ENCODE peak calls at places on chromosomes 1 and 21, in seven cellular contexts. F, H, N, D, W, B and L are unnamed samples.

GRCh38 chr1:156838972-156839371 is 19.9 kb downstream of the INSRR start:
- DNase-seq in F (no peak), H (peak), N (peak), D (peak), W (no peak), B (no peak), L (no peak)

GRCh38 chr1:81305997-81306452 is 494.7 kb upstream of the ADGRL2 start:
- DNase-seq in F (no peak), H (peak), N (no peak), D (peak), W (no peak), B (peak), L (peak)

GRCh38 chr1:223216074-223216473 is 73.0 kb upstream of the TLR5 start:
- DNase-seq in F (no peak), H (no peak), N (no peak), D (no peak), W (no peak), B (no peak), L (no peak)

GRCh38 chr1:204702552-204703270 is 17.2 kb upstream of the LRRN2 start:
- DNase-seq in F (no peak), H (no peak), N (no peak), D (peak), W (no peak), B (no peak), L (no peak)

GRCh38 chr1:26418865-26419349 is 8.3 kb downstream of the LIN28A start:
- DNase-seq in F (no peak), H (peak), N (no peak), D (no peak), W (no peak), B (no peak), L (no peak)

GRCh38 chr1:93680121-93681094 is 1.2 kb downstream of the BCAR3 start:
- DNase-seq in F (peak), H (peak), N (peak), D (peak), W (peak), B (peak), L (peak)

GRCh38 chr1:228964178-228964819 is 229.0 kb downstream of the RHOU start:
- DNase-seq in F (peak), H (peak), N (no peak), D (no peak), W (no peak), B (peak), L (no peak)

GRCh38 chr1:233668725-233669294 is 54.9 kb downstream of the KCNK1 start:
- DNase-seq in F (peak), H (no peak), N (no peak), D (no peak), W (no peak), B (peak), L (no peak)

GRCh38 chr21:28975401-28975800 is 17.3 kb downstream of the LTN1 start:
- DNase-seq in F (peak), H (no peak), N (no peak), D (no peak), W (no peak), B (peak), L (no peak)

GRCh38 chr1:163171826-163172225 is 30.9 kb downstream of the RGS5 start:
- DNase-seq in F (no peak), H (no peak), N (no peak), D (no peak), W (no peak), B (no peak), L (no peak)

GRCh38 chr1:2380816-2381591 is 10.3 kb downstream of the MORN1 start:
- DNase-seq in F (no peak), H (no peak), N (no peak), D (peak), W (no peak), B (no peak), L (no peak)

GRCh38 chr21:44838038-44838895 is 20.4 kb upstream of the SUMO3 start:
- DNase-seq in F (no peak), H (no peak), N (no peak), D (no peak), W (no peak), B (no peak), L (no peak)

GRCh38 chr1:222829868-222830267 is 15.0 kb downstream of the DISP1 start:
- DNase-seq in F (no peak), H (no peak), N (no peak), D (no peak), W (no peak), B (peak), L (no peak)

GRCh38 chr21:42988234-42988965 is 14.0 kb downstream of the PKNOX1 start:
- DNase-seq in F (no peak), H (no peak), N (no peak), D (no peak), W (no peak), B (peak), L (no peak)

GRCh38 chr1:89946532-89946931 is 48.4 kb upstream of the ZNF326 start:
- DNase-seq in F (no peak), H (no peak), N (no peak), D (no peak), W (no peak), B (peak), L (no peak)

GRCh38 chr1:215606564-215607168 is 39.6 kb downstream of the KCTD3 start:
- DNase-seq in F (no peak), H (no peak), N (peak), D (no peak), W (no peak), B (peak), L (no peak)

GRCh38 chr1:234246638-234247116 is 126.6 kb upstream of the COA6 start:
- DNase-seq in F (no peak), H (no peak), N (no peak), D (no peak), W (no peak), B (no peak), L (no peak)

GRCh38 chr1:184476187-184476586 is 89.4 kb downstream of the C1orf21 start:
- DNase-seq in F (no peak), H (no peak), N (no peak), D (no peak), W (no peak), B (no peak), L (no peak)

GRCh38 chr1:203104096-203104495 is 18.3 kb upstream of the MYOG start:
- DNase-seq in F (no peak), H (no peak), N (no peak), D (no peak), W (no peak), B (no peak), L (no peak)

GRCh38 chr1:6686294-6686693 is 15.3 kb downstream of the DNAJC11 start:
- DNase-seq in F (no peak), H (no peak), N (no peak), D (no peak), W (no peak), B (peak), L (no peak)

GRCh38 chr1:99181892-99182291 is 82.4 kb upstream of the PLPPR4 start:
- DNase-seq in F (no peak), H (no peak), N (no peak), D (no peak), W (no peak), B (no peak), L (no peak)

GRCh38 chr1:23452011-23452411 is 27.5 kb upstream of the TCEA3 start:
- DNase-seq in F (peak), H (no peak), N (no peak), D (no peak), W (no peak), B (peak), L (no peak)

GRCh38 chr1:50735443-50735842 is 224.6 kb downstream of the FAF1 start:
- DNase-seq in F (no peak), H (no peak), N (peak), D (peak), W (no peak), B (peak), L (peak)

GRCh38 chr21:29403291-29403690 is 104.6 kb downstream of the BACH1 start:
- DNase-seq in F (no peak), H (no peak), N (no peak), D (no peak), W (no peak), B (peak), L (no peak)

GRCh38 chr21:31564439-31564838 is 95.1 kb upstream of the SOD1 start:
- DNase-seq in F (no peak), H (peak), N (no peak), D (no peak), W (no peak), B (no peak), L (no peak)

GRCh38 chr1:25528881-25529517 is 14.4 kb upstream of the LDLRAP1 start:
- DNase-seq in F (no peak), H (no peak), N (no peak), D (no peak), W (no peak), B (no peak), L (no peak)